ENCODE peak calls at places on chromosome 1, in eight cellular contexts. D is SK-N-SH, Y is endothelial cell of umbilical vein, M is H1, A is sigmoid colon, T is K562, L is stomach, U is transverse colon. G is an unnamed sample.

GRCh38 chr1:204320413-204320812 is 39.3 kb downstream of the PLEKHA6 start:
- DNase-seq in U (no peak), A (no peak), D (no peak), Y (no peak), L (no peak), M (no peak), T (peak; percentile 35), G (no peak)

GRCh38 chr1:165773324-165773965 is 4.8 kb upstream of the TMCO1 start:
- DNase-seq in Y (peak; percentile 46), L (no peak), T (no peak), M (no peak), D (no peak), U (no peak), A (no peak), G (no peak)

GRCh38 chr1:17023103-17023502 is 11.4 kb upstream of the ATP13A2 start:
- DNase-seq in D (no peak), M (no peak), A (no peak), Y (no peak), L (no peak), T (no peak), U (no peak), G (no peak)

GRCh38 chr1:25744140-25744581 is 55.8 kb upstream of the SELENON start:
- DNase-seq in A (peak; percentile 93), L (peak; percentile 69), Y (peak; percentile 49), M (peak; percentile 63), D (peak; percentile 69), T (no peak), U (peak; percentile 61), G (no peak)

GRCh38 chr1:111639602-111640198 is 20.1 kb downstream of the RAP1A start:
- DNase-seq in A (no peak), Y (no peak), L (no peak), U (no peak), D (no peak), M (no peak), T (no peak), G (no peak)

GRCh38 chr1:121516279-121516967 is 331.6 kb downstream of the SRGAP2C start:
- DNase-seq in Y (no peak), M (no peak), D (no peak), L (no peak), U (peak; percentile 29), T (no peak), A (no peak), G (peak; percentile 75)

GRCh38 chr1:198598796-198599321 is 40.0 kb upstream of the PTPRC start:
- DNase-seq in L (no peak), T (peak; percentile 19), D (no peak), U (no peak), M (no peak), A (no peak), Y (no peak), G (peak; percentile 66)

GRCh38 chr1:115308969-115309368 is 29.1 kb downstream of the NGF start:
- DNase-seq in L (no peak), D (no peak), A (no peak), T (no peak), M (no peak), Y (no peak), U (no peak), G (no peak)

GRCh38 chr1:83791821-83792437 is 207.0 kb downstream of the TTLL7 start:
- DNase-seq in Y (no peak), U (no peak), A (no peak), L (no peak), M (no peak), T (no peak), D (no peak), G (no peak)

GRCh38 chr1:2049517-2050481 is at the start of gene PRKCZ:
- DNase-seq in M (peak; percentile 97), D (peak; percentile 97), Y (no peak), A (peak; percentile 78), L (peak; percentile 97), T (peak; percentile 76), U (peak; percentile 97), G (peak; percentile 96)

GRCh38 chr1:4700801-4701200 is 46.4 kb downstream of the AJAP1 start:
- DNase-seq in D (no peak), M (no peak), Y (no peak), U (no peak), T (no peak), L (no peak), A (no peak), G (peak; percentile 65)

GRCh38 chr1:215824245-215824644 is 257.1 kb downstream of the KCTD3 start:
- DNase-seq in M (peak; percentile 46), L (no peak), D (no peak), U (no peak), Y (no peak), T (no peak), A (no peak), G (no peak)

GRCh38 chr1:179706339-179706941 is 36.7 kb upstream of the FAM163A start:
- DNase-seq in Y (peak; percentile 68), A (no peak), L (peak; percentile 53), T (peak; percentile 57), M (peak; percentile 63), U (peak; percentile 49), D (peak; percentile 56), G (no peak)

GRCh38 chr1:15833069-15833679 is 14.3 kb upstream of the SPEN start:
- DNase-seq in L (peak; percentile 44), A (peak; percentile 80), T (no peak), D (no peak), Y (no peak), M (no peak), U (peak; percentile 72), G (peak; percentile 86)

GRCh38 chr1:199687321-199687720 is 340.2 kb upstream of the NR5A2 start:
- DNase-seq in M (no peak), A (no peak), L (no peak), U (no peak), Y (peak; percentile 58), T (no peak), D (no peak), G (no peak)

GRCh38 chr1:11285883-11286734 is 13.1 kb downstream of the UBIAD1 start:
- DNase-seq in M (peak; percentile 52), L (no peak), T (no peak), Y (peak; percentile 18), D (peak; percentile 49), A (no peak), U (no peak), G (no peak)

GRCh38 chr1:57279909-57280666 is 143.8 kb downstream of the DAB1 start:
- DNase-seq in D (no peak), A (no peak), Y (no peak), U (no peak), T (no peak), M (no peak), L (no peak), G (no peak)

GRCh38 chr1:196070940-196071339 is 537.3 kb downstream of the KCNT2 start:
- DNase-seq in L (no peak), T (no peak), U (no peak), D (no peak), Y (no peak), A (no peak), M (no peak), G (no peak)

GRCh38 chr1:180252638-180253536 is 22.8 kb downstream of the LHX4 start:
- DNase-seq in L (peak; percentile 78), D (peak; percentile 81), Y (peak; percentile 57), M (peak; percentile 98), A (peak; percentile 77), U (peak; percentile 84), T (peak; percentile 86), G (peak; percentile 94)

GRCh38 chr1:105964879-105965278 is 1091.6 kb upstream of the PRMT6 start:
- DNase-seq in Y (no peak), L (no peak), D (no peak), T (no peak), M (no peak), U (no peak), A (no peak), G (no peak)
- TF ChIP-seq POLR2AphosphoS5 in Y (no peak), L (no peak), D (no peak), T (no peak), M (no peak), U (no peak), A (no peak), G (no peak)

DNA sequence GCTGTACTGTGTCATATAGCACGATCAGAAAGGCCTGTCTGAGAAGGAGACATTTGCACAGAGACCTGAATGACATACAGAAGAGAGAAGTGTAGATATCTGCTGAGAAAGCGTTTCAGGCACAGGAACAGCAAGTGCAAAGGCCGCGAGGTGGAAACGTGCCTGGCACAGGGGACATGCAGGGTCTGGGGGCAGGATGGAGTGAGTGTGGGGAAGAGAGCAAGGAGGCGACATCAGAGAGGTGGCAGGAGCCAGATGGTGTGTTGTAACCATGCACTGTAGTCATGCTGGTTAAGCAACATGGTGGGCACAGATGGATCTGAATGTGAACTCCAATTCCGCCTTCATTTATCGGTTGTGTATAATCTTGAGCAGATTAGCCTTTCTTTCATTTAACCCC is 13.0 kb downstream of the KRTCAP2 start:
- DNase-seq in Y (no peak), T (no peak), M (no peak), D (no peak), A (peak; percentile 34), U (no peak), L (no peak), G (peak; percentile 32)
- H3K4me3 ChIP-seq in Y (no peak overlapping the region), T (no peak overlapping the region), M (no peak overlapping the region), D (no peak overlapping the region), A (no peak overlapping the region), U (no peak overlapping the region), L (no peak overlapping the region), G (no peak overlapping the region)

GRCh38 chr1:52877554-52877953 is 35.0 kb downstream of the ZYG11A start:
- DNase-seq in T (no peak), D (no peak), A (no peak), L (no peak), U (no peak), Y (no peak), M (no peak), G (no peak)

GRCh38 chr1:52876843-52877242 is 34.3 kb downstream of the ZYG11A start:
- DNase-seq in T (no peak), A (no peak), U (no peak), L (no peak), M (no peak), D (no peak), Y (no peak), G (no peak)

GRCh38 chr1:52880226-52880625 is 37.7 kb downstream of the ZYG11A start:
- DNase-seq in D (no peak), A (no peak), T (no peak), U (no peak), Y (no peak), M (no peak), L (no peak), G (no peak)
- TF ChIP-seq POLR2AphosphoS5 in D (no peak), A (no peak), T (no peak), U (no peak), Y (no peak), M (no peak), L (no peak), G (no peak)

GRCh38 chr1:38291906-38292521 is 245.4 kb upstream of the POU3F1 start:
- DNase-seq in A (no peak), M (peak; percentile 66), T (peak; percentile 74), L (no peak), U (no peak), Y (no peak), D (no peak), G (no peak)
- H3K4me3 ChIP-seq in A (no peak overlapping the region), M (peak overlapping the region; percentile 36), T (peak overlapping the region; percentile 2), L (no peak overlapping the region), U (no peak overlapping the region), Y (no peak overlapping the region), D (no peak overlapping the region), G (no peak overlapping the region)

DNA sequence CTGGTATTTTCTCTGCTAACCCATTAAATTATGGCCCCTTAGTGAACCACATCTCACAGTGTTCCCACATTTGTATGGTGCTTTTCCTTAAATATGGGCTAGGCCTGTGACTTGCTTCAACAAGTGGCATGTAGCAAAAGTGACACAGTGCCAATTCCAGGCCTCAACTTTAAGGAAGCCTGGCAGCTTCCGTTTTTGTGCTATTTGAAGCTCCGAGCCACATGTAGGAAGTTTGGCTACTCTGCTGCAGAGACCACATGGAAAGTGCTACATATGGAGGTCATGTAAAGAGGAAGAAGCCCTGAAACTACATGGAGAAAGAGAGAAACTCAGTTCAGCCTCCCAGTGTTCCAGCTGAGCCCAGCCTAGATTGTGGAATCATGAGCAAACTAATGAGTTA is 28.5 kb upstream of the DR1 start:
- DNase-seq in T (no peak), Y (no peak), D (no peak), L (no peak), M (no peak), A (no peak), U (peak; percentile 18), G (no peak)
- TF ChIP-seq POLR2AphosphoS5 in T (no peak), Y (no peak), D (no peak), L (no peak), M (no peak), A (no peak), U (no peak), G (no peak)

G was measured in spleen.